ENCODE peak calls at places on chromosomes 7 and 10, in ten cellular contexts. B is right lobe of liver, J is stomach, Q is IMR-90, P is adrenal gland, U is A549, D is Peyer's patch, G is heart left ventricle, F is uterus, E is body of pancreas. R is an unnamed sample.

GRCh38 chr7:23346316-23346715 is 47.2 kb downstream of the MALSU1 start:
- DNase-seq in B (no peak), J (no peak), Q (no peak), P (no peak), U (no peak), D (no peak), G (no peak), F (no peak), E (no peak), R (no peak)

GRCh38 chr7:44693641-44694313 is 54.9 kb upstream of the ZMIZ2 start:
- DNase-seq in B (no peak), J (no peak), Q (peak), P (no peak), U (no peak), D (no peak), G (peak), F (no peak), E (no peak), R (peak)

GRCh38 chr7:194257-194995 is 2.1 kb downstream of the FAM20C start:
- DNase-seq in B (peak), J (peak), Q (peak), P (peak), U (no peak), D (peak), G (no peak), F (no peak), E (peak), R (peak)

GRCh38 chr10:131573256-131574215 is 262.0 kb upstream of the TCERG1L start:
- DNase-seq in B (peak), J (peak), Q (no peak), P (no peak), U (no peak), D (no peak), G (no peak), F (no peak), E (no peak), R (no peak)

GRCh38 chr7:35495377-35495776 is 199.6 kb downstream of the HERPUD2 start:
- DNase-seq in B (no peak), J (no peak), Q (no peak), P (no peak), U (no peak), D (no peak), G (no peak), F (no peak), E (no peak), R (no peak)

GRCh38 chr7:17140421-17140820 is 158.0 kb upstream of the AHR start:
- DNase-seq in B (no peak), J (no peak), Q (no peak), P (no peak), U (no peak), D (no peak), G (no peak), F (no peak), E (no peak), R (no peak)

GRCh38 chr7:128097211-128097731 is 66.0 kb upstream of the LRRC4 start:
- DNase-seq in B (no peak), J (no peak), Q (peak), P (no peak), U (no peak), D (no peak), G (no peak), F (no peak), E (no peak), R (no peak)

GRCh38 chr7:16712916-16713315 is 40.6 kb upstream of the TSPAN13 start:
- DNase-seq in B (no peak), J (no peak), Q (peak), P (no peak), U (no peak), D (no peak), G (no peak), F (no peak), E (no peak), R (no peak)

GRCh38 chr10:12181065-12181775 is 14.5 kb downstream of the NUDT5 start:
- DNase-seq in B (no peak), J (peak), Q (no peak), P (no peak), U (no peak), D (no peak), G (no peak), F (no peak), E (no peak), R (no peak)

GRCh38 chr10:118373786-118374185 is 31.7 kb upstream of the FAM204A start:
- DNase-seq in B (no peak), J (no peak), Q (peak), P (no peak), U (peak), D (no peak), G (no peak), F (no peak), E (no peak), R (no peak)

GRCh38 chr7:25686493-25686892 is 458.2 kb upstream of the NPVF start:
- DNase-seq in B (no peak), J (no peak), Q (no peak), P (no peak), U (no peak), D (no peak), G (no peak), F (no peak), E (no peak), R (no peak)

GRCh38 chr7:41183741-41184140 is 519.1 kb downstream of the INHBA start:
- DNase-seq in B (no peak), J (no peak), Q (no peak), P (no peak), U (no peak), D (no peak), G (no peak), F (no peak), E (no peak), R (no peak)

GRCh38 chr7:84195295-84196006 is 862 bp upstream of the SEMA3A start:
- DNase-seq in B (no peak), J (no peak), Q (no peak), P (no peak), U (no peak), D (no peak), G (no peak), F (no peak), E (no peak), R (no peak)

GRCh38 chr7:102117743-102118142 is 168.9 kb upstream of the SH2B2 start:
- DNase-seq in B (no peak), J (no peak), Q (peak), P (no peak), U (no peak), D (no peak), G (no peak), F (no peak), E (no peak), R (no peak)

GRCh38 chr7:26639695-26640094 is 224.7 kb downstream of the SKAP2 start:
- DNase-seq in B (no peak), J (no peak), Q (no peak), P (no peak), U (no peak), D (no peak), G (no peak), F (no peak), E (no peak), R (no peak)

GRCh38 chr7:7181519-7182155 is 707 bp upstream of the C1GALT1 start:
- DNase-seq in B (peak), J (peak), Q (peak), P (peak), U (peak), D (peak), G (peak), F (peak), E (peak), R (no peak)

GRCh38 chr7:7180725-7181428 is 1.5 kb upstream of the C1GALT1 start:
- DNase-seq in B (no peak), J (no peak), Q (no peak), P (no peak), U (no peak), D (no peak), G (no peak), F (no peak), E (peak), R (no peak)

GRCh38 chr7:7183061-7183832 is 903 bp downstream of the C1GALT1 start:
- DNase-seq in B (peak), J (peak), Q (no peak), P (peak), U (peak), D (peak), G (peak), F (no peak), E (peak), R (no peak)

GRCh38 chr7:7183833-7184463 is 1.6 kb downstream of the C1GALT1 start:
- DNase-seq in B (no peak), J (no peak), Q (no peak), P (no peak), U (no peak), D (no peak), G (no peak), F (no peak), E (no peak), R (no peak)

DNA sequence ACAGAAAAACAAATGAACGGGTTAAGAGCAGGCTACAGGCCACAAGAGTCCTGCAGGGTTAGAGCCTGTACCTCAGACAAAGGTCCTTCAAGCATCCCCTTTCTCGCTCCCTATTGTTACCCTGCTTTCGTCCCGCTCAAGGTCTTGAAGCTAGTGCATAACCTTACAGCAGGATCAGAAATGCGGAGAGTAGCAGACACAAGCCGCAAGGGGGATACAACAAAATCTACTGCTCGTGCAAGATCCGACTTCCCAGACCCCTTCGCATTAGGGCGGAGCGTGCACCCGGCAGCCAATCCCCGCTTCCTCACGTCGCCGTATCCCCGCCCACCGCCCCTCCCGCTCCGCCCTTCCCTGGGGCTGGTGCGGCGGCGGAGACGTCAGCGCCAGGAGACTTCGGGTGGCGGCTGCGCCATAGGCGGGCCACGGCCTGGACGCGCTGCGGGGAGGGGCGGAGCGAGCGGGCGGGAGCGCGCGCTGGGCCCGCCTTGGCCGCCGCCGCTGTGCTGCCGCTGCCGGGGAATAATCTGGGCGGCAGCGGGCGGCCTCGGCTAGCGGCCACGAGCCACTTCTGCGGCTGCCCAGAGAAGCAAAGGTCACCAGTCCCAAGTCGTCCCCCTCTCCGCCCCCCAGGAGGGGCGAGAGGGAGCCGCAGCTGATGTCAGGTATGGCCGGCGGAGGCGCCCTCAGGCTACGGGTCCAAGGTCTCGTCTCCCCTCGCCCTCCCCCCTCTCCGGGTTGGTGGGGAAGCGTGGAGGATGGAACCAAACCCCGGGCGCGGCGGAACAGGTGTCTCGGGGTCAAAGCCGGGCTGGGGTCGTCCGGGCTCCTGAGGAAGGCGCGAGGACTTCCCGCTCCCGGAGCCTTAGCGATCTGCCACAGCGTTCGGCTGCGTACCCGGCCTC is at the start of gene C1GALT1:
- DNase-seq in B (peak), J (peak), Q (peak), P (peak), U (peak), D (peak), G (peak), F (peak), E (peak), R (peak)
- TF ChIP-seq POLR2A in B (peak), J (peak), Q (peak), P (peak), U (peak), D (peak), G (no peak), F (peak), E (peak), R (peak)

GRCh38 chr10:97713828-97714400 is 384 bp downstream of the MARVELD1 start:
- DNase-seq in B (peak), J (peak), Q (peak), P (peak), U (peak), D (peak), G (peak), F (peak), E (peak), R (peak)
- TF ChIP-seq POLR2A in B (peak), J (no peak), Q (peak), P (no peak), U (peak), D (peak), G (no peak), F (no peak), E (peak), R (no peak)

GRCh38 chr7:95598511-95598910 is 2.2 kb upstream of the PDK4 start:
- DNase-seq in B (no peak), J (no peak), Q (no peak), P (no peak), U (no peak), D (no peak), G (no peak), F (no peak), E (no peak), R (no peak)
- TF ChIP-seq POLR2A in B (no peak), J (no peak), Q (no peak), P (no peak), U (no peak), D (no peak), G (no peak), F (no peak), E (no peak), R (no peak)

GRCh38 chr10:73798087-73798486 is 12.7 kb downstream of the ZSWIM8 start:
- DNase-seq in B (no peak), J (no peak), Q (no peak), P (no peak), U (no peak), D (no peak), G (no peak), F (no peak), E (no peak), R (no peak)
- TF ChIP-seq POLR2A in B (no peak), J (no peak), Q (no peak), P (no peak), U (no peak), D (no peak), G (no peak), F (no peak), E (no peak), R (no peak)

GRCh38 chr7:73522081-73522818 is at the start of gene BAZ1B:
- DNase-seq in B (peak), J (peak), Q (peak), P (peak), U (peak), D (peak), G (peak), F (peak), E (peak), R (peak)
- TF ChIP-seq POLR2A in B (peak), J (no peak), Q (no peak), P (no peak), U (peak), D (peak), G (peak), F (peak), E (peak), R (peak)

GRCh38 chr10:69102429-69102828 is 14.5 kb downstream of the SRGN start:
- DNase-seq in B (no peak), J (no peak), Q (no peak), P (no peak), U (no peak), D (no peak), G (no peak), F (no peak), E (no peak), R (no peak)
- TF ChIP-seq POLR2A in B (no peak), J (no peak), Q (no peak), P (no peak), U (no peak), D (no peak), G (no peak), F (no peak), E (no peak), R (no peak)

GRCh38 chr7:151408839-151409554 is 841 bp downstream of the WDR86 start:
- DNase-seq in B (no peak), J (no peak), Q (no peak), P (no peak), U (no peak), D (peak), G (no peak), F (no peak), E (no peak), R (no peak)
- TF ChIP-seq POLR2A in B (no peak), J (no peak), Q (no peak), P (no peak), U (no peak), D (no peak), G (no peak), F (no peak), E (no peak), R (no peak)

GRCh38 chr10:79243211-79244067 is 103.8 kb upstream of the PPIF start:
- DNase-seq in B (no peak), J (peak), Q (no peak), P (peak), U (no peak), D (no peak), G (peak), F (no peak), E (no peak), R (no peak)
- TF ChIP-seq POLR2A in B (no peak), J (no peak), Q (no peak), P (peak), U (no peak), D (no peak), G (no peak), F (no peak), E (no peak), R (no peak)

GRCh38 chr10:119643306-119644214 is 7.6 kb upstream of the BAG3 start:
- DNase-seq in B (no peak), J (no peak), Q (no peak), P (no peak), U (no peak), D (no peak), G (no peak), F (no peak), E (no peak), R (no peak)
- TF ChIP-seq POLR2A in B (no peak), J (no peak), Q (no peak), P (no peak), U (no peak), D (no peak), G (no peak), F (no peak), E (no peak), R (no peak)